ENCODE peak calls at places on chromosomes 5 and 9, in ten cellular contexts. F, E, G, V, Y, U, M, R, A and C are unnamed samples.

GRCh38 chr5:167081561-167081960 is 1209.9 kb upstream of the WWC1 start:
- DNase-seq in V (no peak), M (no peak), A (no peak), Y (no peak), F (no peak), G (no peak), U (no peak), R (no peak), E (no peak), C (no peak)

GRCh38 chr9:132794730-132795380 is 83.2 kb downstream of the AK8 start:
- DNase-seq in G (peak; percentile 41), M (no peak), Y (no peak), V (no peak), R (no peak), A (no peak), U (no peak), F (no peak), E (no peak), C (no peak)

GRCh38 chr9:83972286-83972685 is 7.7 kb downstream of the HNRNPK start:
- DNase-seq in A (no peak), E (no peak), Y (no peak), V (no peak), G (no peak), U (no peak), F (no peak), M (no peak), R (no peak), C (no peak)

GRCh38 chr9:98142182-98142924 is 23.3 kb upstream of the TRIM14 start:
- DNase-seq in F (no peak), R (no peak), A (no peak), M (peak; percentile 46), E (no peak), G (peak; percentile 77), U (peak; percentile 34), V (no peak), Y (no peak), C (no peak)

GRCh38 chr5:176353533-176353932 is 8.0 kb downstream of the KIAA1191 start:
- DNase-seq in Y (no peak), G (no peak), F (no peak), A (no peak), U (no peak), M (no peak), E (no peak), R (no peak), V (no peak), C (no peak)

GRCh38 chr5:150272531-150272930 is 17.0 kb downstream of the CAMK2A start:
- DNase-seq in M (peak; percentile 49), A (no peak), G (no peak), U (peak; percentile 58), R (no peak), F (no peak), E (peak; percentile 76), V (peak; percentile 14), Y (peak; percentile 40), C (no peak)

GRCh38 chr9:99411479-99412100 is 189.5 kb downstream of the SEC61B start:
- DNase-seq in E (no peak), R (no peak), U (no peak), F (no peak), A (no peak), M (no peak), G (no peak), Y (no peak), V (no peak), C (peak; percentile 24)

GRCh38 chr9:134709512-134710270 is 68.1 kb downstream of the COL5A1 start:
- DNase-seq in G (peak; percentile 72), F (no peak), R (no peak), V (no peak), E (no peak), U (no peak), A (peak; percentile 91), Y (peak; percentile 42), M (no peak), C (peak; percentile 76)

GRCh38 chr5:54725391-54726280 is 208.1 kb downstream of the SNX18 start:
- DNase-seq in U (no peak), A (no peak), V (no peak), Y (no peak), E (no peak), R (no peak), M (no peak), G (no peak), F (no peak), C (no peak)

GRCh38 chr9:105355810-105356209 is 92.0 kb upstream of the FSD1L start:
- DNase-seq in M (no peak), A (no peak), F (no peak), V (no peak), E (no peak), Y (no peak), G (no peak), U (no peak), R (no peak), C (no peak)

GRCh38 chr9:96418920-96419690 is 935 bp upstream of the ZNF367 start:
- DNase-seq in F (peak; percentile 79), M (no peak), V (peak; percentile 44), G (peak; percentile 61), R (peak; percentile 66), U (peak; percentile 59), A (peak; percentile 92), Y (peak; percentile 33), E (peak; percentile 63), C (peak; percentile 74)

GRCh38 chr9:133682961-133683493 is 46.9 kb downstream of the DBH start:
- DNase-seq in Y (no peak), A (no peak), V (no peak), M (no peak), U (no peak), E (no peak), G (no peak), F (no peak), R (no peak), C (no peak)

GRCh38 chr9:137487454-137488329 is 28.6 kb upstream of the NSMF start:
- DNase-seq in A (peak; percentile 73), E (no peak), G (no peak), V (peak; percentile 46), M (no peak), U (no peak), R (no peak), Y (no peak), F (no peak), C (no peak)

GRCh38 chr9:111036068-111036789 is 2.0 kb downstream of the LPAR1 start:
- DNase-seq in G (peak; percentile 64), A (peak; percentile 93), U (peak; percentile 84), M (peak; percentile 69), Y (peak; percentile 47), V (no peak), F (no peak), E (peak; percentile 86), R (no peak), C (peak; percentile 61)

GRCh38 chr9:19155106-19155999 is 28.1 kb upstream of the PLIN2 start:
- DNase-seq in A (no peak), U (peak; percentile 20), V (no peak), Y (no peak), E (no peak), M (no peak), F (no peak), R (no peak), G (no peak), C (no peak)

GRCh38 chr9:105302728-105303127 is 58.3 kb downstream of the SLC44A1 start:
- DNase-seq in U (no peak), V (no peak), G (no peak), E (no peak), R (no peak), A (no peak), Y (no peak), F (no peak), M (no peak), C (no peak)

GRCh38 chr9:133585481-133586367 is 23.5 kb downstream of the FAM163B start:
- DNase-seq in G (no peak), U (no peak), A (no peak), M (no peak), Y (no peak), F (no peak), V (no peak), E (no peak), R (no peak), C (no peak)

GRCh38 chr5:129672006-129672405 is 75.9 kb upstream of the MINAR2 start:
- DNase-seq in M (no peak), U (no peak), Y (no peak), F (no peak), R (no peak), G (no peak), V (no peak), A (no peak), E (no peak), C (no peak)

GRCh38 chr9:110986529-110986928 is 51.7 kb downstream of the LPAR1 start:
- DNase-seq in M (no peak), U (no peak), F (no peak), R (no peak), A (no peak), E (no peak), G (no peak), V (no peak), Y (no peak), C (no peak)

GRCh38 chr5:51096859-51097258 is 286.4 kb upstream of the ISL1 start:
- DNase-seq in Y (no peak), E (no peak), A (no peak), G (no peak), U (no peak), V (no peak), R (no peak), M (no peak), F (no peak), C (no peak)

GRCh38 chr9:105458404-105458803 is 10.6 kb downstream of the FSD1L start:
- DNase-seq in Y (no peak), G (no peak), M (no peak), E (no peak), U (no peak), V (no peak), A (no peak), R (no peak), F (no peak), C (no peak)

GRCh38 chr9:21080793-21081192 is 3.1 kb upstream of the IFNB1 start:
- DNase-seq in F (no peak), G (no peak), R (no peak), V (no peak), A (no peak), U (no peak), Y (no peak), M (no peak), E (no peak), C (no peak)

GRCh38 chr5:181035991-181036815 is 3.9 kb upstream of the BTNL9 start:
- DNase-seq in V (no peak), G (no peak), M (no peak), U (no peak), R (no peak), F (no peak), E (peak; percentile 3), Y (no peak), A (peak; percentile 57), C (no peak)

GRCh38 chr9:15160673-15161072 is 146.3 kb downstream of the TTC39B start:
- DNase-seq in M (no peak), G (no peak), F (no peak), V (no peak), R (no peak), E (no peak), Y (no peak), A (no peak), U (no peak), C (no peak)

GRCh38 chr5:150514708-150515211 is 6.8 kb downstream of the NDST1 start:
- DNase-seq in M (no peak), E (no peak), Y (no peak), G (no peak), F (no peak), V (no peak), U (no peak), A (no peak), R (no peak), C (no peak)

GRCh38 chr5:59496524-59497134 is 396.9 kb downstream of the PDE4D start:
- DNase-seq in M (no peak), E (no peak), U (no peak), V (no peak), G (no peak), R (no peak), Y (peak; percentile 11), A (no peak), F (peak; percentile 49), C (no peak)

GRCh38 chr5:115214541-115214940 is 44.8 kb upstream of the TRIM36 start:
- DNase-seq in Y (no peak), M (no peak), R (no peak), F (no peak), A (no peak), E (no peak), U (no peak), V (no peak), G (no peak), C (no peak)

GRCh38 chr5:109907189-109907588 is 217.5 kb downstream of the MAN2A1 start:
- DNase-seq in U (no peak), E (no peak), R (no peak), M (no peak), V (no peak), Y (no peak), A (no peak), G (no peak), F (no peak), C (no peak)